ENCODE peak calls at places on chromosomes 12 and 14, in five cellular contexts. C is neural crest cell; D is activated CD4-positive, alpha-beta T cell treated with anti-CD3 and anti-CD28 coated beads for 36 hours; R is activated T-cell treated with anti-CD3 and anti-CD28 coated beads, Interleukin-2, amount 50 U/mL, for 1 hour; W is lower leg skin. A is an unnamed sample.

GRCh38 chr14:32933943-32934890 is 4.5 kb upstream of the NPAS3 start:
- DNase-seq in C (peak; percentile 62), D (peak; percentile 18), R (no peak), W (no peak), A (no peak)

GRCh38 chr12:12734561-12735071 is 17.4 kb downstream of the CDKN1B start:
- DNase-seq in C (no peak), D (no peak), R (no peak), W (no peak), A (no peak)

GRCh38 chr12:46667547-46667946 is 158.2 kb downstream of the SLC38A4 start:
- DNase-seq in C (no peak), D (no peak), R (no peak), W (no peak), A (no peak)

GRCh38 chr14:96390965-96391292 is 999 bp upstream of the AK7 start:
- DNase-seq in C (no peak), D (no peak), R (no peak), W (no peak), A (no peak)

GRCh38 chr12:130504836-130505175 is 167.1 kb downstream of the PIWIL1 start:
- DNase-seq in C (no peak), D (no peak), R (no peak), W (no peak), A (no peak)

GRCh38 chr14:30620178-30620577 is 1.9 kb upstream of the SCFD1 start:
- DNase-seq in C (no peak), D (no peak), R (no peak), W (no peak), A (no peak)

GRCh38 chr12:54060975-54061778 is 7.5 kb downstream of the HOXC4 start:
- DNase-seq in C (no peak), D (no peak), R (no peak), W (no peak), A (no peak)

GRCh38 chr12:91111366-91112321 is at the start of gene LUM:
- DNase-seq in C (no peak), D (no peak), R (no peak), W (no peak), A (peak; percentile 18)

GRCh38 chr14:93906341-93907329 is 20.5 kb upstream of the FAM181A start:
- DNase-seq in C (peak; percentile 58), D (peak; percentile 83), R (peak; percentile 47), W (no peak), A (peak; percentile 46)

GRCh38 chr14:85535916-85536834 is 6.2 kb downstream of the FLRT2 start:
- DNase-seq in C (no peak), D (no peak), R (no peak), W (no peak), A (no peak)

GRCh38 chr12:32437095-32437515 is 37.7 kb downstream of the FGD4 start:
- DNase-seq in C (no peak), D (no peak), R (no peak), W (no peak), A (no peak)

GRCh38 chr12:89833337-89834252 is 125.0 kb upstream of the ATP2B1 start:
- DNase-seq in C (no peak), D (no peak), R (no peak), W (no peak), A (no peak)

GRCh38 chr14:22977684-22978486 is 4.5 kb downstream of the AJUBA start:
- DNase-seq in C (peak; percentile 54), D (no peak), R (no peak), W (peak; percentile 84), A (no peak)

GRCh38 chr14:81264011-81264410 is 43.3 kb upstream of the GTF2A1 start:
- DNase-seq in C (no peak), D (no peak), R (no peak), W (no peak), A (no peak)

GRCh38 chr12:94208433-94208921 is 60.1 kb downstream of the PLXNC1 start:
- DNase-seq in C (no peak), D (peak; percentile 60), R (peak; percentile 21), W (no peak), A (no peak)

GRCh38 chr14:104239185-104239775 is 100.9 kb downstream of the KIF26A start:
- DNase-seq in C (no peak), D (peak; percentile 0), R (peak; percentile 4), W (peak; percentile 46), A (peak; percentile 24)

GRCh38 chr12:40253936-40254335 is 29.1 kb downstream of the LRRK2 start:
- DNase-seq in C (no peak), D (no peak), R (no peak), W (no peak), A (no peak)

GRCh38 chr12:131097247-131098177 is 143.8 kb downstream of the ADGRD1 start:
- DNase-seq in C (no peak), D (peak; percentile 4), R (no peak), W (peak; percentile 76), A (peak; percentile 42)

GRCh38 chr14:68160269-68160668 is 340.7 kb downstream of the RAD51B start:
- DNase-seq in C (no peak), D (no peak), R (no peak), W (no peak), A (no peak)